ENCODE peak calls at places on chromosomes 7 and 10, in seven cellular contexts. R is K562, S is mucosa of descending colon, G is GM23248, V is esophagus squamous epithelium, N is heart right ventricle, O is small intestine. A is an unnamed sample.
A peak's percentile ranks its signal among the peaks of the same experiment; 100 is the strongest.

GRCh38 chr7:95772771-95773581 is 622 bp downstream of the DYNC1I1 start:
- DNase-seq in V (no peak), G (peak; percentile 32), S (peak; percentile 2), N (peak; percentile 33), R (no peak), O (no peak), A (peak; percentile 68)

GRCh38 chr7:155001756-155002410 is 1.0 kb downstream of the PAXIP1 start:
- DNase-seq in N (no peak), O (no peak), S (peak; percentile 16), V (no peak), G (peak; percentile 43), R (peak; percentile 45), A (no peak)

GRCh38 chr10:43076876-43077420 is at the start of gene RET:
- DNase-seq in R (peak; percentile 94), O (peak; percentile 46), G (peak; percentile 30), N (peak; percentile 67), V (no peak), S (peak; percentile 50), A (no peak)

GRCh38 chr10:77737608-77738007 is 100.0 kb upstream of the KCNMA1 start:
- DNase-seq in G (peak; percentile 92), S (no peak), N (no peak), V (no peak), O (no peak), R (no peak), A (no peak)

GRCh38 chr10:114925675-114926204 is 12.3 kb upstream of the TRUB1 start:
- DNase-seq in N (no peak), G (peak; percentile 66), S (no peak), R (no peak), O (no peak), V (no peak), A (no peak)

GRCh38 chr10:3239066-3239919 is 66.7 kb upstream of the PITRM1 start:
- DNase-seq in R (peak; percentile 56), S (peak; percentile 88), N (peak; percentile 77), V (no peak), G (peak; percentile 78), O (peak; percentile 48), A (no peak)

GRCh38 chr7:80220022-80220421 is 85.4 kb downstream of the GNAI1 start:
- DNase-seq in V (no peak), O (no peak), R (no peak), N (no peak), S (no peak), G (no peak), A (no peak)

GRCh38 chr10:87177-88080 is 38.3 kb upstream of the TUBB8 start:
- DNase-seq in V (no peak), S (no peak), N (no peak), R (peak; percentile 48), O (peak; percentile 80), G (no peak), A (no peak)

GRCh38 chr10:69411476-69411875 is 5.2 kb downstream of the TACR2 start:
- DNase-seq in O (no peak), N (no peak), G (no peak), R (no peak), V (no peak), S (no peak), A (no peak)

GRCh38 chr7:114459574-114459973 is 45.0 kb downstream of the FOXP2 start:
- DNase-seq in G (no peak), V (no peak), O (no peak), S (no peak), R (no peak), N (no peak), A (no peak)

GRCh38 chr7:151199196-151199874 is 11.0 kb downstream of the H2BK1 start:
- DNase-seq in R (no peak), V (no peak), O (no peak), G (no peak), S (no peak), N (no peak), A (no peak)

GRCh38 chr10:122060250-122060649 is 71.3 kb downstream of the TACC2 start:
- DNase-seq in N (no peak), V (no peak), O (no peak), S (peak; percentile 51), G (peak; percentile 36), R (no peak), A (no peak)

GRCh38 chr7:138064856-138065357 is 11.4 kb upstream of the AKR1D1 start:
- DNase-seq in N (no peak), G (peak; percentile 65), O (no peak), R (no peak), V (no peak), S (peak; percentile 2), A (no peak)

GRCh38 chr7:90624128-90624980 is 28.2 kb downstream of the CDK14 start:
- DNase-seq in O (no peak), V (no peak), N (no peak), G (peak; percentile 66), S (no peak), R (no peak), A (no peak)

GRCh38 chr7:105336009-105336408 is 52.7 kb downstream of the SRPK2 start:
- DNase-seq in S (no peak), G (peak; percentile 25), O (peak; percentile 13), R (no peak), V (no peak), N (no peak), A (no peak)

GRCh38 chr7:155850730-155851678 is 38.7 kb upstream of the SHH start:
- DNase-seq in V (no peak), O (peak; percentile 22), G (no peak), R (no peak), N (no peak), S (no peak), A (peak; percentile 46)

GRCh38 chr10:5555031-5555510 is 30.3 kb downstream of the CALML3 start:
- DNase-seq in S (no peak), V (no peak), N (no peak), O (no peak), R (no peak), G (peak; percentile 29), A (peak; percentile 69)

GRCh38 chr7:15158141-15158810 is 255.7 kb upstream of the DGKB start:
- DNase-seq in G (peak; percentile 12), V (no peak), O (no peak), N (no peak), S (no peak), R (no peak), A (no peak)

GRCh38 chr10:18293536-18294510 is 153.6 kb downstream of the CACNB2 start:
- DNase-seq in O (no peak), R (no peak), N (no peak), G (no peak), S (no peak), V (no peak), A (no peak)

GRCh38 chr10:85124592-85124991 is 796.2 kb downstream of the CCSER2 start:
- DNase-seq in O (no peak), V (no peak), G (no peak), S (no peak), R (no peak), N (no peak), A (no peak)

GRCh38 chr10:75773139-75773801 is 341.8 kb downstream of the LRMDA start:
- DNase-seq in R (no peak), G (peak; percentile 85), S (no peak), V (no peak), O (no peak), N (no peak), A (no peak)

GRCh38 chr7:42010751-42011150 is 226.3 kb downstream of the GLI3 start:
- DNase-seq in O (no peak), S (no peak), G (peak; percentile 36), V (no peak), R (no peak), N (no peak), A (no peak)

GRCh38 chr10:116113721-116114501 is 159.1 kb downstream of the GFRA1 start:
- DNase-seq in S (no peak), R (no peak), G (peak; percentile 98), V (no peak), O (no peak), N (no peak), A (no peak)

GRCh38 chr7:96327429-96327828 is 5.5 kb upstream of the SLC25A13 start:
- DNase-seq in G (no peak), S (peak; percentile 91), O (peak; percentile 97), V (no peak), N (no peak), R (no peak), A (no peak)

GRCh38 chr10:4073912-4074311 is 288.9 kb upstream of the KLF6 start:
- DNase-seq in G (peak; percentile 94), O (no peak), N (peak; percentile 30), V (no peak), R (no peak), S (no peak), A (no peak)

GRCh38 chr10:131657985-131658330 is 242.8 kb upstream of the PPP2R2D start:
- DNase-seq in G (no peak), R (no peak), N (no peak), O (no peak), S (no peak), V (no peak), A (peak; percentile 8)
- H3K9me3 ChIP-seq in G (no peaks in the 10 kb centered on the region), R (no peaks in the 10 kb centered on the region), N (no peaks in the 10 kb centered on the region), O (no peaks in the 10 kb centered on the region), S (no peaks in the 10 kb centered on the region), V (no peaks in the 10 kb centered on the region), A (no peaks in the 10 kb centered on the region)

GRCh38 chr7:107237451-107237850 is 68.6 kb downstream of the HBP1 start:
- DNase-seq in N (no peak), R (no peak), O (no peak), V (no peak), G (no peak), S (no peak), A (no peak)
- H3K4me3 ChIP-seq in N (no peak overlapping the region), R (no peak overlapping the region), O (no peak overlapping the region), V (no peak overlapping the region), G (no peak overlapping the region), S (no peak overlapping the region), A (no peak overlapping the region)

DNA sequence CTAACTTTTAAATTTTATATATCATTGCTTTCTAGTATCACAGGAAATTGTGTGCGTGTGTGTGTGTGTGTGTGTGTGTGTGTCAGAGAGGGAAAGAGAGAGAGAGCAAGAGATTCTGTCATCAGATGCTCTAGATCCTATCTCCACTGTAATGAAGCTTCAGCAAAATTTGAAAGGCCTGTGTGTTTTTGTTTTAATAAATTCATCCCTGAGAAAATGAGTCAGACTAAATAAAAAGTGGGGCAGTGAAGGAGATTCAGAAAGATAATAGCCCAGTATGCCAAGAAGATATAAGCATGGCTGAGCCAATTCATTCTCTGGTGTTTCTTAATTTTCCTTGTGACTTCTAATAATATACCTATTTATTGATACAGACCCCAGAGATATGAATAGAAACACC is 184.2 kb upstream of the TMEM196 start:
- DNase-seq in O (no peak), N (no peak), V (no peak), S (no peak), G (peak; percentile 81), R (no peak), A (no peak)
- H3K9me3 ChIP-seq in O (no peaks in the 10 kb centered on the region), N (peaks cover 17% of the 10 kb centered on the region), V (peaks cover 8% of the 10 kb centered on the region), S (no peaks in the 10 kb centered on the region), G (no peaks in the 10 kb centered on the region), R (no peaks in the 10 kb centered on the region), A (no peaks in the 10 kb centered on the region)

GRCh38 chr10:118241229-118242137 is 100.6 kb downstream of the FAM204A start:
- DNase-seq in V (no peak), O (peak; percentile 75), N (peak; percentile 67), G (peak; percentile 82), R (peak; percentile 39), S (peak; percentile 92), A (peak; percentile 89)

GRCh38 chr10:118249714-118250113 is 92.4 kb downstream of the FAM204A start:
- DNase-seq in G (no peak), N (no peak), R (no peak), V (no peak), O (no peak), S (no peak), A (no peak)

GRCh38 chr10:118251791-118252190 is 90.3 kb downstream of the FAM204A start:
- DNase-seq in N (no peak), R (no peak), G (peak; percentile 80), O (no peak), S (no peak), V (no peak), A (no peak)

GRCh38 chr10:118243907-118244306 is 98.2 kb downstream of the FAM204A start:
- DNase-seq in G (no peak), R (no peak), V (no peak), N (no peak), S (no peak), O (no peak), A (no peak)

GRCh38 chr10:118246340-118247247 is 95.5 kb downstream of the FAM204A start:
- DNase-seq in G (no peak), N (no peak), R (no peak), S (no peak), O (no peak), V (no peak), A (no peak)
- H3K4me3 ChIP-seq in G (no peak overlapping the region), N (no peak overlapping the region), R (no peak overlapping the region), S (no peak overlapping the region), O (no peak overlapping the region), V (no peak overlapping the region), A (no peak overlapping the region)

A was measured in ascending aorta.